ENCODE peak calls at places on chromosome 1, in nine cellular contexts. U is kidney; L is retina; P is C1 segment of cervical spinal cord; F is psoas muscle; J is NCI-H748 treated with DMSO at 0.1 percent for 48 hours; Z is GM12891; X is effector CD8-positive, alpha-beta T cell; G is bronchial epithelial cell. B is an unnamed sample.

GRCh38 chr1:98256700-98257099 is 335.9 kb upstream of the DPYD start:
- DNase-seq in F (no peak), G (no peak), Z (no peak), J (no peak), U (no peak), L (no peak), P (no peak), X (no peak), B (no peak)

GRCh38 chr1:48572632-48573258 is 100.7 kb upstream of the SPATA6 start:
- DNase-seq in U (peak; percentile 74), X (no peak), G (peak; percentile 57), J (peak; percentile 77), P (peak; percentile 46), F (peak; percentile 19), Z (peak; percentile 21), L (peak; percentile 84), B (peak; percentile 51)

GRCh38 chr1:110860174-110860573 is 12.8 kb upstream of the CD53 start:
- DNase-seq in G (no peak), J (no peak), F (no peak), X (no peak), Z (no peak), P (no peak), U (no peak), L (no peak), B (no peak)

GRCh38 chr1:212402876-212403275 is 11.8 kb downstream of the PACC1 start:
- DNase-seq in U (no peak), L (no peak), Z (no peak), P (no peak), J (no peak), F (no peak), G (peak; percentile 53), X (no peak), B (no peak)

GRCh38 chr1:231836227-231836893 is 209.8 kb downstream of the DISC1 start:
- DNase-seq in L (no peak), F (no peak), P (no peak), U (no peak), G (no peak), J (no peak), X (no peak), Z (no peak), B (no peak)

GRCh38 chr1:241839369-241839990 is 8.5 kb upstream of the EXO1 start:
- DNase-seq in L (no peak), G (no peak), J (no peak), Z (no peak), F (no peak), P (no peak), X (no peak), U (no peak), B (no peak)

GRCh38 chr1:29453502-29454240 is 217.3 kb downstream of the PTPRU start:
- DNase-seq in J (no peak), L (no peak), G (peak; percentile 43), Z (peak; percentile 51), U (no peak), F (no peak), P (no peak), X (no peak), B (peak; percentile 12)

GRCh38 chr1:89552481-89553194 is 28.0 kb downstream of the LRRC8B start:
- DNase-seq in U (no peak), G (peak; percentile 65), L (no peak), Z (no peak), J (peak; percentile 78), P (no peak), F (no peak), X (no peak), B (no peak)